ENCODE peak calls at places on chromosomes 1 and 21, in four cellular contexts. One of them, this sample, is unnamed.

GRCh38 chr1:198932351-198932991 is 293.6 kb downstream of the PTPRC start:
- DNase-seq in heart left ventricle: no peak
- DNase-seq in neural progenitor cell: no peak
- DNase-seq in breast epithelium: no peak
- DNase-seq in this sample: no peak

GRCh38 chr1:183543619-183544204 is 46.5 kb downstream of the NCF2 start:
- DNase-seq in breast epithelium: no peak
- DNase-seq in neural progenitor cell: peak
- DNase-seq in heart left ventricle: no peak
- DNase-seq in this sample: no peak

GRCh38 chr1:208239518-208240381 is 4.4 kb downstream of the PLXNA2 start:
- DNase-seq in breast epithelium: no peak
- DNase-seq in neural progenitor cell: peak
- DNase-seq in heart left ventricle: peak
- DNase-seq in this sample: no peak

GRCh38 chr1:59178339-59178744 is 118.6 kb upstream of the FGGY start:
- DNase-seq in neural progenitor cell: no peak
- DNase-seq in heart left ventricle: peak
- DNase-seq in breast epithelium: no peak
- DNase-seq in this sample: no peak

GRCh38 chr1:19602486-19602885 is 41.6 kb upstream of the NBL1 start:
- DNase-seq in neural progenitor cell: no peak
- DNase-seq in breast epithelium: no peak
- DNase-seq in heart left ventricle: no peak
- DNase-seq in this sample: no peak

GRCh38 chr1:230303069-230303468 is 123.1 kb downstream of the PGBD5 start:
- DNase-seq in heart left ventricle: no peak
- DNase-seq in neural progenitor cell: no peak
- DNase-seq in breast epithelium: no peak
- DNase-seq in this sample: no peak

GRCh38 chr1:42368096-42368795 is 12.3 kb upstream of the RIMKLA start:
- DNase-seq in neural progenitor cell: no peak
- DNase-seq in breast epithelium: no peak
- DNase-seq in heart left ventricle: no peak
- DNase-seq in this sample: no peak

GRCh38 chr1:22364764-22365163 is 86.9 kb upstream of the ZBTB40 start:
- DNase-seq in neural progenitor cell: no peak
- DNase-seq in breast epithelium: no peak
- DNase-seq in heart left ventricle: no peak
- DNase-seq in this sample: no peak

GRCh38 chr1:170807432-170807831 is 127.9 kb upstream of the MROH9 start:
- DNase-seq in breast epithelium: no peak
- DNase-seq in neural progenitor cell: no peak
- DNase-seq in heart left ventricle: no peak
- DNase-seq in this sample: no peak

GRCh38 chr1:98034505-98034904 is 113.7 kb upstream of the DPYD start:
- DNase-seq in neural progenitor cell: peak
- DNase-seq in heart left ventricle: no peak
- DNase-seq in breast epithelium: no peak
- DNase-seq in this sample: no peak

GRCh38 chr1:4653328-4653660 is 1.1 kb upstream of the AJAP1 start:
- DNase-seq in neural progenitor cell: peak
- DNase-seq in heart left ventricle: no peak
- DNase-seq in breast epithelium: no peak
- DNase-seq in this sample: no peak

GRCh38 chr1:38270241-38270871 is 223.8 kb upstream of the POU3F1 start:
- DNase-seq in neural progenitor cell: peak
- DNase-seq in heart left ventricle: no peak
- DNase-seq in breast epithelium: no peak
- DNase-seq in this sample: no peak

GRCh38 chr1:46131727-46132528 is 501 bp downstream of the PIK3R3 start:
- DNase-seq in heart left ventricle: peak
- DNase-seq in breast epithelium: no peak
- DNase-seq in neural progenitor cell: peak
- DNase-seq in this sample: no peak

GRCh38 chr1:230040440-230040839 is 26.6 kb upstream of the GALNT2 start:
- DNase-seq in neural progenitor cell: no peak
- DNase-seq in breast epithelium: no peak
- DNase-seq in heart left ventricle: no peak
- DNase-seq in this sample: no peak

GRCh38 chr1:39574646-39575045 is 1.9 kb downstream of the PABPC4 start:
- DNase-seq in heart left ventricle: no peak
- DNase-seq in breast epithelium: no peak
- DNase-seq in neural progenitor cell: no peak
- DNase-seq in this sample: no peak

DNA sequence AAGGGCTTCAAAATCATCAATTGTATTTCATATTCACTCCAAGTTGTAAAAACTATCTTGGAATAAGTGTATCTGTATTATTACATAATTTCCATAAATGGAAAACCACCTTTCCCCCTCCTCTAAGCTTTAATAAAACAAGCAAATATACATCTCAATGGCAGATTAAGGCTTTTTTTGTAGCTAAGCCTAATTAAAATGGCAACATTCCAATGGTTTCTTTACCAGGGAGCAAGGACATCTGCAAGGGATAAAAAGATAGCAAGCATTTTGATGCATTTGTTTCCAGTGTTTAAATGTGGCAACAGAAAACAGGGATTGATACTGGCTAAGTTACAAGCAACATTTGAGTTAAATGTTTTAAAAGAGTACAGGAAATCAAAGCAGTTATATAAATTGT is 1012.6 kb downstream of the ADGRL2 start:
- DNase-seq in neural progenitor cell: peak
- DNase-seq in heart left ventricle: no peak
- DNase-seq in breast epithelium: no peak
- DNase-seq in this sample: no peak
- H3K27ac ChIP-seq in neural progenitor cell: no peak
- H3K27ac ChIP-seq in heart left ventricle: no peak
- H3K27ac ChIP-seq in breast epithelium: no peak
- H3K27ac ChIP-seq in this sample: no peak

GRCh38 chr21:43619856-43620255 is 39.4 kb downstream of the HSF2BP start:
- DNase-seq in breast epithelium: no peak
- DNase-seq in heart left ventricle: no peak
- DNase-seq in neural progenitor cell: peak
- DNase-seq in this sample: no peak
- TF ChIP-seq CTCF in breast epithelium: no peak
- TF ChIP-seq CTCF in heart left ventricle: no peak
- TF ChIP-seq CTCF in neural progenitor cell: peak
- TF ChIP-seq CTCF in this sample: no peak

GRCh38 chr1:29804181-29804899 is 568.0 kb downstream of the PTPRU start:
- DNase-seq in heart left ventricle: no peak
- DNase-seq in breast epithelium: peak
- DNase-seq in neural progenitor cell: no peak
- DNase-seq in this sample: no peak

GRCh38 chr1:29803486-29803885 is 567.2 kb downstream of the PTPRU start:
- DNase-seq in neural progenitor cell: no peak
- DNase-seq in breast epithelium: peak
- DNase-seq in heart left ventricle: no peak
- DNase-seq in this sample: no peak

GRCh38 chr1:29806646-29807319 is 570.5 kb downstream of the PTPRU start:
- DNase-seq in neural progenitor cell: peak
- DNase-seq in breast epithelium: no peak
- DNase-seq in heart left ventricle: no peak
- DNase-seq in this sample: no peak

GRCh38 chr1:29805896-29806160 is 569.5 kb downstream of the PTPRU start:
- DNase-seq in breast epithelium: no peak
- DNase-seq in neural progenitor cell: no peak
- DNase-seq in heart left ventricle: no peak
- DNase-seq in this sample: no peak

GRCh38 chr1:29805122-29805895 is 569.0 kb downstream of the PTPRU start:
- DNase-seq in breast epithelium: peak
- DNase-seq in heart left ventricle: no peak
- DNase-seq in neural progenitor cell: no peak
- DNase-seq in this sample: no peak
- H3K27ac ChIP-seq in breast epithelium: no peak
- H3K27ac ChIP-seq in heart left ventricle: no peak
- H3K27ac ChIP-seq in neural progenitor cell: no peak
- H3K27ac ChIP-seq in this sample: no peak

GRCh38 chr1:14111121-14111520 is 411.1 kb downstream of the PRDM2 start:
- DNase-seq in breast epithelium: no peak
- DNase-seq in neural progenitor cell: no peak
- DNase-seq in heart left ventricle: no peak
- DNase-seq in this sample: no peak
- TF ChIP-seq CTCF in breast epithelium: no peak
- TF ChIP-seq CTCF in neural progenitor cell: peak
- TF ChIP-seq CTCF in heart left ventricle: no peak
- TF ChIP-seq CTCF in this sample: no peak

GRCh38 chr1:93829061-93829460 is 49.9 kb downstream of the DNTTIP2 start:
- DNase-seq in neural progenitor cell: no peak
- DNase-seq in breast epithelium: no peak
- DNase-seq in heart left ventricle: no peak
- DNase-seq in this sample: no peak
- H3K27ac ChIP-seq in neural progenitor cell: no peak
- H3K27ac ChIP-seq in breast epithelium: no peak
- H3K27ac ChIP-seq in heart left ventricle: no peak
- H3K27ac ChIP-seq in this sample: no peak

GRCh38 chr1:93595266-93595665 is 86.4 kb downstream of the BCAR3 start:
- DNase-seq in heart left ventricle: no peak
- DNase-seq in neural progenitor cell: no peak
- DNase-seq in breast epithelium: no peak
- DNase-seq in this sample: no peak
- TF ChIP-seq CTCF in heart left ventricle: no peak
- TF ChIP-seq CTCF in neural progenitor cell: no peak
- TF ChIP-seq CTCF in breast epithelium: no peak
- TF ChIP-seq CTCF in this sample: no peak

GRCh38 chr1:192489046-192489445 is 86.5 kb upstream of the RGS1 start:
- DNase-seq in neural progenitor cell: no peak
- DNase-seq in heart left ventricle: no peak
- DNase-seq in breast epithelium: no peak
- DNase-seq in this sample: no peak
- H3K27ac ChIP-seq in neural progenitor cell: no peak
- H3K27ac ChIP-seq in heart left ventricle: peak
- H3K27ac ChIP-seq in breast epithelium: peak
- H3K27ac ChIP-seq in this sample: peak

DNA sequence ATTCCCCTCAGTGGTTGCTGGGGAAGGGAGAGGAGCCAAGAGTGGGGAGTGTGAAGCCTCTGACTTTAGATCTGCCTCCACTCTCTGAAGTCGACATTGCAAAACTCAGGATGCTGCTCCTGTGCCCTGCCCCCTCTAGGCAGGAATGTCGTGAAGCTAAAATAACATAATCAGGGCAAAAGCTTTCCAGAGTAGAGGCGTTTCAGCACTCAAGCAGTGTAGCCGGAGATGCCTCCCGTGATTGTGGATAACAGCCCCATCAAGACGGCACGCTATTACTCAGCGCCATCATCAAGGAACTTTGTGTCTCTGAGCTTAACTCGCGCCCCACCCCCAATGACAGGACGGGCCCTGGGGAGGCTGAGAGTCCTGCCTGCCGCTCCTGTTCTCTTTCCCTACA is 60.0 kb downstream of the FBXO2 start:
- DNase-seq in neural progenitor cell: peak
- DNase-seq in heart left ventricle: no peak
- DNase-seq in breast epithelium: no peak
- DNase-seq in this sample: no peak
- TF ChIP-seq CTCF in neural progenitor cell: peak
- TF ChIP-seq CTCF in heart left ventricle: no peak
- TF ChIP-seq CTCF in breast epithelium: no peak
- TF ChIP-seq CTCF in this sample: no peak

GRCh38 chr21:29346281-29346680 is 47.6 kb downstream of the BACH1 start:
- DNase-seq in breast epithelium: no peak
- DNase-seq in neural progenitor cell: no peak
- DNase-seq in heart left ventricle: no peak
- DNase-seq in this sample: no peak

GRCh38 chr21:29343517-29343916 is 44.8 kb downstream of the BACH1 start:
- DNase-seq in neural progenitor cell: no peak
- DNase-seq in breast epithelium: no peak
- DNase-seq in heart left ventricle: no peak
- DNase-seq in this sample: no peak

GRCh38 chr21:29349702-29350101 is 51.0 kb downstream of the BACH1 start:
- DNase-seq in heart left ventricle: no peak
- DNase-seq in neural progenitor cell: no peak
- DNase-seq in breast epithelium: no peak
- DNase-seq in this sample: no peak

GRCh38 chr21:29347274-29347681 is 48.6 kb downstream of the BACH1 start:
- DNase-seq in heart left ventricle: no peak
- DNase-seq in neural progenitor cell: no peak
- DNase-seq in breast epithelium: no peak
- DNase-seq in this sample: no peak

DNA sequence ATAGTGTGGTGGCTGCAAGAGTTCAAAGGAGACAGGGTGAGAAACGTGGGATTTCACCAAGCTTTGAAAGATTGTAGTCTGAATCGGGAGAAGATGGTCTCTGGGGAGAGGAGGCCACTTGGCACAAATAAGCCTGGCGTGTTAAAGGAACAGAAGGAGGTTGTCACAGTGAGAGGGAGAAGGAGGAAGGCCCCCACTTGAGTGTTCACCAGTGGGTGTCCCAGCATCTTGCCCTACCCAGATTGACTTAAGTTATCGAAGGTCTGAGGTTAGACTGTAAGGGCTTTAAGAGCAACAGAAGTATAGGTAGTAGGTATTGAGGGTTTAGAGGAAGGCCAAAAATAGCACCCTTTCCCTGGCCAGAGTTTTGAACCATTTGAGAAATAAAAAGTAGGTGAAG is 48.0 kb downstream of the BACH1 start:
- DNase-seq in neural progenitor cell: no peak
- DNase-seq in breast epithelium: no peak
- DNase-seq in heart left ventricle: no peak
- DNase-seq in this sample: no peak
- H3K27ac ChIP-seq in neural progenitor cell: no peak
- H3K27ac ChIP-seq in breast epithelium: no peak
- H3K27ac ChIP-seq in heart left ventricle: no peak
- H3K27ac ChIP-seq in this sample: peak

GRCh38 chr1:156944268-156944667 is 23.8 kb downstream of the LRRC71 start:
- DNase-seq in neural progenitor cell: no peak
- DNase-seq in heart left ventricle: no peak
- DNase-seq in breast epithelium: no peak
- DNase-seq in this sample: no peak
- TF ChIP-seq CTCF in neural progenitor cell: no peak
- TF ChIP-seq CTCF in heart left ventricle: no peak
- TF ChIP-seq CTCF in breast epithelium: no peak
- TF ChIP-seq CTCF in this sample: no peak

This sample was measured in thoracic aorta.